ENCODE peak calls at places on chromosomes 16 and 17, in five cellular contexts. M is astrocyte, Y is lower leg skin, O is HCT116, Z is endothelial cell. V is an unnamed sample.

GRCh38 chr16:22008215-22009142 is 568 bp downstream of the MOSMO start:
- DNase-seq in Y (peak; percentile 89), Z (peak; percentile 35), M (no peak), O (no peak), V (peak; percentile 28)

GRCh38 chr16:30948956-30949654 is at the start of gene ORAI3:
- DNase-seq in Y (peak; percentile 96), O (no peak), Z (peak; percentile 74), M (no peak), V (no peak)

GRCh38 chr17:39926588-39927100 is 757 bp downstream of the ORMDL3 start:
- DNase-seq in O (no peak), M (no peak), Y (no peak), Z (peak; percentile 25), V (peak; percentile 39)

GRCh38 chr16:81738831-81739496 is 40.1 kb upstream of the PLCG2 start:
- DNase-seq in Y (peak; percentile 87), Z (no peak), M (no peak), O (no peak), V (no peak)

GRCh38 chr16:11225677-11226549 is 30.1 kb downstream of the SOCS1 start:
- DNase-seq in Z (no peak), O (no peak), M (no peak), Y (peak; percentile 85), V (no peak)

GRCh38 chr17:69857412-69857835 is 217.6 kb upstream of the KCNJ16 start:
- DNase-seq in Z (no peak), Y (no peak), M (peak; percentile 90), O (peak; percentile 8), V (no peak)

GRCh38 chr16:57544129-57544653 is 1.7 kb downstream of the ADGRG5 start:
- DNase-seq in O (no peak), M (peak; percentile 33), Z (no peak), Y (peak; percentile 60), V (no peak)

GRCh38 chr16:2519711-2520080 is 475 bp upstream of the AMDHD2 start:
- DNase-seq in Y (no peak), O (no peak), M (no peak), Z (no peak), V (no peak)

GRCh38 chr16:17275076-17275732 is 195.6 kb downstream of the XYLT1 start:
- DNase-seq in O (peak; percentile 68), Z (no peak), M (peak; percentile 48), Y (no peak), V (no peak)

GRCh38 chr17:46195939-46196338 is 2.7 kb upstream of the KANSL1 start:
- DNase-seq in O (no peak), Y (no peak), Z (no peak), M (no peak), V (no peak)

GRCh38 chr17:70254735-70255460 is 85.6 kb downstream of the KCNJ2 start:
- DNase-seq in O (no peak), Z (no peak), M (peak; percentile 50), Y (no peak), V (no peak)

GRCh38 chr16:56632160-56632847 is at the start of gene MT1M:
- DNase-seq in Z (no peak), O (no peak), Y (peak; percentile 95), M (no peak), V (no peak)

GRCh38 chr16:54933281-54934150 is 2.9 kb downstream of the IRX5 start:
- DNase-seq in Z (peak; percentile 23), Y (no peak), O (no peak), M (peak; percentile 22), V (no peak)

GRCh38 chr16:53152321-53152720 is 97.5 kb downstream of the CHD9 start:
- DNase-seq in Y (peak; percentile 20), M (no peak), O (no peak), Z (no peak), V (no peak)

GRCh38 chr17:21250719-21251305 is 2.4 kb downstream of the NATD1 start:
- DNase-seq in Y (no peak), Z (no peak), O (no peak), M (no peak), V (no peak)

GRCh38 chr17:15119928-15120327 is 145.2 kb downstream of the PMP22 start:
- DNase-seq in Z (no peak), M (no peak), O (no peak), Y (no peak), V (no peak)

GRCh38 chr16:8047711-8048110 is 542.6 kb downstream of the TMEM114 start:
- DNase-seq in Z (no peak), O (no peak), Y (no peak), M (no peak), V (no peak)

GRCh38 chr16:65634833-65635232 is 513.0 kb upstream of the CDH11 start:
- DNase-seq in M (no peak), O (no peak), Y (no peak), Z (no peak), V (no peak)

GRCh38 chr17:78748730-78749317 is 33.2 kb downstream of the CYTH1 start:
- DNase-seq in O (no peak), M (peak; percentile 48), Y (peak; percentile 96), Z (no peak), V (peak; percentile 74)

GRCh38 chr16:20878682-20879147 is 21.4 kb downstream of the DCUN1D3 start:
- DNase-seq in M (no peak), O (no peak), Y (no peak), Z (no peak), V (no peak)

GRCh38 chr16:68737730-68738590 is 868 bp downstream of the CDH1 start:
- DNase-seq in O (no peak), Y (no peak), Z (no peak), M (no peak), V (no peak)
- TF ChIP-seq CTCF in O (peak; percentile 54), Y (no peak), Z (no peak), M (no peak), V (no peak)

GRCh38 chr17:82253179-82253544 is 20.3 kb downstream of the CSNK1D start:
- DNase-seq in Z (no peak), M (no peak), O (no peak), Y (no peak), V (no peak)

GRCh38 chr17:82255573-82255972 is 17.9 kb downstream of the CSNK1D start:
- DNase-seq in Y (no peak), M (no peak), O (no peak), Z (no peak), V (no peak)

GRCh38 chr17:82258555-82258954 is 14.9 kb downstream of the CSNK1D start:
- DNase-seq in O (no peak), Z (no peak), Y (no peak), M (no peak), V (no peak)

GRCh38 chr17:82256242-82256894 is 17.1 kb downstream of the CSNK1D start:
- DNase-seq in Y (no peak), M (no peak), O (no peak), Z (no peak), V (no peak)

GRCh38 chr17:82257473-82257872 is 16.0 kb downstream of the CSNK1D start:
- DNase-seq in Y (no peak), Z (no peak), M (no peak), O (no peak), V (peak; percentile 89)
- TF ChIP-seq CTCF in Y (no peak), Z (no peak), M (no peak), O (no peak), V (peak; percentile 16)

GRCh38 chr17:81173761-81174160 is 7.7 kb upstream of the AATK start:
- DNase-seq in Y (no peak), M (no peak), O (no peak), Z (no peak), V (no peak)

GRCh38 chr17:81179220-81179619 is 13.2 kb upstream of the AATK start:
- DNase-seq in Z (no peak), O (no peak), M (no peak), Y (no peak), V (no peak)

GRCh38 chr17:81178136-81179091 is 12.4 kb upstream of the AATK start:
- DNase-seq in Z (no peak), M (no peak), Y (no peak), O (no peak), V (no peak)

GRCh38 chr17:81179861-81180260 is 13.8 kb upstream of the AATK start:
- DNase-seq in O (no peak), M (no peak), Z (no peak), Y (no peak), V (no peak)

GRCh38 chr17:81176656-81177055 is 10.6 kb upstream of the AATK start:
- DNase-seq in M (no peak), O (no peak), Y (no peak), Z (no peak), V (no peak)
- TF ChIP-seq CTCF in M (no peak), O (no peak), Y (no peak), Z (no peak), V (no peak)

GRCh38 chr17:60230358-60230757 is 80.6 kb downstream of the CA4 start:
- DNase-seq in Y (no peak), Z (no peak), M (no peak), O (no peak), V (no peak)

GRCh38 chr17:60231691-60232090 is 81.9 kb downstream of the CA4 start:
- DNase-seq in O (no peak), Z (no peak), Y (no peak), M (peak; percentile 28), V (no peak)

GRCh38 chr17:60224064-60224463 is 74.3 kb downstream of the CA4 start:
- DNase-seq in Y (no peak), M (no peak), Z (no peak), O (no peak), V (no peak)

GRCh38 chr17:60231234-60231633 is 81.5 kb downstream of the CA4 start:
- DNase-seq in M (no peak), Y (no peak), Z (no peak), O (peak; percentile 10), V (no peak)

DNA sequence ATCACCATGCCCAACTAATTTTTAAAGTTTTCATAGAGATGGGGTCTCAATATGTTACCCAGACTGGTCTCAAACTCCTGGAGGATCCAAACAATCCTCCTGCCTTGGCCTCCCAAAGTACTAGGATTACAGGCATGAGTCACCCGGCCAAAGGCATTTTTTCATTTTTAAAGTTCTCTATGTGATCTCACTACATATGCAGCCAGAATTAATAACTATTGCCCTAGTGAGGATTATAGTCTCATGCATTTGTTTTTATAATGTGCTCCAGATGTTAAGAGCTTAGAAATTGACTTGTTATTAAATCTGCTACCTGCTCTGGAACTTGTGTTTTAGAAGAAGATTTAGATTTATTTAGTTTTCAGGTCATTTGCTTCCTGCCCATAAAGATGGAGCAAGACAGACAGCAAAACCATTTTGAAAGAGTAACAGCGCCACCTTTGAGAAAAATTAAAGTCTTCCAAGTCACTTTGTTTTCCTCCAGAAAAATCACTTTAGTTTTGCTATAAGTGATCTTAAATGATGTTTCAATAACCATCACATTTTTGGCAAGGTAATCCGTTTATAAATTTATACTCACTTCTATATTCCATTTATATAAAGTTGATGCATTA is 79.5 kb downstream of the CA4 start:
- DNase-seq in M (no peak), O (peak; percentile 48), Z (no peak), Y (no peak), V (no peak)
- TF ChIP-seq CTCF in M (peak; percentile 8), O (peak; percentile 68), Z (no peak), Y (no peak), V (no peak)

DNA sequence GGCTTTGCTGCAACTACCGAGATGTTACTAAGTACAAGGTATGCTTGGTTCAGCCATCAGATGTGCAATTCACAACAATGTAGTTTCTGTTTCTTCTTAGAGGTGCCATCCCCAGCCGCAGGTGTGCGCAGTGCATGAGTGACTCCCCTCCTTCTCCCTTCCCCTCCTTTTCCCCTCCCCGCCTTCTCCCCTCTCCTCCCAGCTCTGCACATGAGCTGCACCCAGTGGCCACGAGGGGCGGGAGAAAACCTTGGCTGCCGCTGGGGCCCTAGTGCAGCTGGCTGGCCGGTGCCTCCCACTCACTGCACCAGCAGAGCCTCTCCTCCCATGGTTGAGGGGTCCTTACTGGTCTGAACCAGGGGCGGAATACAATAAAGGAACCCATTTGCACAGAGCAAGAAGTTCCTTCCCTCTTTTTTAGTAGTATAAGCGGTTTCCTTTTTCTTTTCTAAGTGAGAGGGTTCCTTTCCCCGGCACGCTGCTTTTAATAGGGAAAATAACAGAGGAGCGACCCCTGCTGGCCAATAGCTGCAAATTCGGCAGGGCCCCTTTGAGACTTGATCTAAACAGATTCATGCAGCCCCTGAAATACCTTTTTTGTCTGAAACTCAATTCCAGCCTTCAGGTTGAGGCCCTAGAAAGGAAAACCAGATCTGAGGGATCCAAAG is 7.8 kb upstream of the CCL15 start:
- DNase-seq in Y (no peak), Z (no peak), M (no peak), O (no peak), V (no peak)
- TF ChIP-seq CTCF in Y (no peak), Z (peak; percentile 38), M (peak; percentile 23), O (peak; percentile 19), V (no peak)